ENCODE peak calls at places on chromosome 9, in seven cellular contexts. One of them, this sample, is unnamed.

GRCh38 chr9:93815135-93815534 is 140.0 kb downstream of the BARX1 start:
- DNase-seq in fibroblast of the conjunctiva: no peak
- DNase-seq in prostate gland: no peak
- DNase-seq in activated CD8-positive, alpha-beta memory T cell treated with anti-CD3 and anti-CD28 coated beads for 48 hours: no peak
- DNase-seq in T-helper 2 cell: no peak
- DNase-seq in skeletal muscle cell: no peak
- DNase-seq in GM04503: no peak
- DNase-seq in this sample: no peak

GRCh38 chr9:25472085-25472607 is 206.1 kb downstream of the TUSC1 start:
- DNase-seq in activated CD8-positive, alpha-beta memory T cell treated with anti-CD3 and anti-CD28 coated beads for 48 hours: no peak
- DNase-seq in fibroblast of the conjunctiva: no peak
- DNase-seq in T-helper 2 cell: no peak
- DNase-seq in skeletal muscle cell: no peak
- DNase-seq in GM04503: no peak
- DNase-seq in prostate gland: no peak
- DNase-seq in this sample: no peak

GRCh38 chr9:68978054-68978453 is 35.9 kb downstream of the PRKACG start:
- DNase-seq in T-helper 2 cell: no peak
- DNase-seq in GM04503: no peak
- DNase-seq in fibroblast of the conjunctiva: no peak
- DNase-seq in prostate gland: no peak
- DNase-seq in activated CD8-positive, alpha-beta memory T cell treated with anti-CD3 and anti-CD28 coated beads for 48 hours: no peak
- DNase-seq in skeletal muscle cell: no peak
- DNase-seq in this sample: no peak

GRCh38 chr9:124776952-124777645 is at the start of gene OLFML2A:
- DNase-seq in prostate gland: no peak
- DNase-seq in activated CD8-positive, alpha-beta memory T cell treated with anti-CD3 and anti-CD28 coated beads for 48 hours: no peak
- DNase-seq in GM04503: no peak
- DNase-seq in fibroblast of the conjunctiva: no peak
- DNase-seq in skeletal muscle cell: no peak
- DNase-seq in T-helper 2 cell: no peak
- DNase-seq in this sample: no peak

GRCh38 chr9:1001838-1002237 is 25.4 kb downstream of the DMRT3 start:
- DNase-seq in fibroblast of the conjunctiva: no peak
- DNase-seq in prostate gland: no peak
- DNase-seq in GM04503: no peak
- DNase-seq in skeletal muscle cell: no peak
- DNase-seq in activated CD8-positive, alpha-beta memory T cell treated with anti-CD3 and anti-CD28 coated beads for 48 hours: no peak
- DNase-seq in T-helper 2 cell: no peak
- DNase-seq in this sample: no peak

GRCh38 chr9:136394312-136395305 is 5.4 kb downstream of the SNAPC4 start:
- DNase-seq in activated CD8-positive, alpha-beta memory T cell treated with anti-CD3 and anti-CD28 coated beads for 48 hours: no peak
- DNase-seq in skeletal muscle cell: no peak
- DNase-seq in T-helper 2 cell: no peak
- DNase-seq in fibroblast of the conjunctiva: no peak
- DNase-seq in GM04503: no peak
- DNase-seq in prostate gland: no peak
- DNase-seq in this sample: no peak

GRCh38 chr9:88534456-88535225 is at the start of gene NXNL2:
- DNase-seq in skeletal muscle cell: peak; percentile 42
- DNase-seq in T-helper 2 cell: no peak
- DNase-seq in fibroblast of the conjunctiva: no peak
- DNase-seq in GM04503: peak; percentile 51
- DNase-seq in prostate gland: peak; percentile 84
- DNase-seq in activated CD8-positive, alpha-beta memory T cell treated with anti-CD3 and anti-CD28 coated beads for 48 hours: no peak
- DNase-seq in this sample: peak; percentile 77

GRCh38 chr9:77218612-77219011 is 41.3 kb downstream of the VPS13A start:
- DNase-seq in skeletal muscle cell: peak; percentile 64
- DNase-seq in T-helper 2 cell: no peak
- DNase-seq in prostate gland: no peak
- DNase-seq in GM04503: peak; percentile 36
- DNase-seq in activated CD8-positive, alpha-beta memory T cell treated with anti-CD3 and anti-CD28 coated beads for 48 hours: no peak
- DNase-seq in fibroblast of the conjunctiva: peak; percentile 34
- DNase-seq in this sample: no peak

GRCh38 chr9:89792189-89793123 is 187.6 kb downstream of the GADD45G start:
- DNase-seq in fibroblast of the conjunctiva: no peak
- DNase-seq in T-helper 2 cell: no peak
- DNase-seq in activated CD8-positive, alpha-beta memory T cell treated with anti-CD3 and anti-CD28 coated beads for 48 hours: no peak
- DNase-seq in prostate gland: no peak
- DNase-seq in skeletal muscle cell: no peak
- DNase-seq in GM04503: no peak
- DNase-seq in this sample: no peak

GRCh38 chr9:109101810-109102209 is 17.9 kb downstream of the TMEM245 start:
- DNase-seq in GM04503: no peak
- DNase-seq in activated CD8-positive, alpha-beta memory T cell treated with anti-CD3 and anti-CD28 coated beads for 48 hours: no peak
- DNase-seq in fibroblast of the conjunctiva: no peak
- DNase-seq in T-helper 2 cell: no peak
- DNase-seq in prostate gland: peak; percentile 73
- DNase-seq in skeletal muscle cell: no peak
- DNase-seq in this sample: no peak

GRCh38 chr9:20640331-20641187 is 18.3 kb upstream of the MLLT3 start:
- DNase-seq in skeletal muscle cell: peak; percentile 41
- DNase-seq in fibroblast of the conjunctiva: no peak
- DNase-seq in GM04503: no peak
- DNase-seq in T-helper 2 cell: peak; percentile 17
- DNase-seq in activated CD8-positive, alpha-beta memory T cell treated with anti-CD3 and anti-CD28 coated beads for 48 hours: peak; percentile 38
- DNase-seq in prostate gland: peak; percentile 37
- DNase-seq in this sample: peak; percentile 68

GRCh38 chr9:127463382-127463781 is 12.1 kb downstream of the LRSAM1 start:
- DNase-seq in prostate gland: no peak
- DNase-seq in fibroblast of the conjunctiva: no peak
- DNase-seq in GM04503: no peak
- DNase-seq in activated CD8-positive, alpha-beta memory T cell treated with anti-CD3 and anti-CD28 coated beads for 48 hours: no peak
- DNase-seq in T-helper 2 cell: no peak
- DNase-seq in skeletal muscle cell: no peak
- DNase-seq in this sample: no peak

GRCh38 chr9:108835831-108836230 is 20.0 kb downstream of the ACTL7B start:
- DNase-seq in T-helper 2 cell: no peak
- DNase-seq in GM04503: no peak
- DNase-seq in skeletal muscle cell: no peak
- DNase-seq in prostate gland: no peak
- DNase-seq in activated CD8-positive, alpha-beta memory T cell treated with anti-CD3 and anti-CD28 coated beads for 48 hours: no peak
- DNase-seq in fibroblast of the conjunctiva: no peak
- DNase-seq in this sample: no peak

GRCh38 chr9:104810421-104811339 is 46.8 kb downstream of the NIPSNAP3B start:
- DNase-seq in fibroblast of the conjunctiva: peak; percentile 8
- DNase-seq in skeletal muscle cell: peak; percentile 28
- DNase-seq in prostate gland: peak; percentile 6
- DNase-seq in GM04503: no peak
- DNase-seq in activated CD8-positive, alpha-beta memory T cell treated with anti-CD3 and anti-CD28 coated beads for 48 hours: no peak
- DNase-seq in T-helper 2 cell: no peak
- DNase-seq in this sample: peak; percentile 74

GRCh38 chr9:126952180-126952960 is 37.8 kb downstream of the RALGPS1 start:
- DNase-seq in fibroblast of the conjunctiva: no peak
- DNase-seq in prostate gland: no peak
- DNase-seq in activated CD8-positive, alpha-beta memory T cell treated with anti-CD3 and anti-CD28 coated beads for 48 hours: no peak
- DNase-seq in T-helper 2 cell: no peak
- DNase-seq in GM04503: peak; percentile 6
- DNase-seq in skeletal muscle cell: no peak
- DNase-seq in this sample: no peak

GRCh38 chr9:110220809-110221208 is 12.8 kb upstream of the C9orf152 start:
- DNase-seq in fibroblast of the conjunctiva: no peak
- DNase-seq in activated CD8-positive, alpha-beta memory T cell treated with anti-CD3 and anti-CD28 coated beads for 48 hours: no peak
- DNase-seq in prostate gland: no peak
- DNase-seq in skeletal muscle cell: no peak
- DNase-seq in GM04503: no peak
- DNase-seq in T-helper 2 cell: no peak
- DNase-seq in this sample: no peak

GRCh38 chr9:26893030-26893676 is 551 bp upstream of the CAAP1 start:
- DNase-seq in skeletal muscle cell: no peak
- DNase-seq in activated CD8-positive, alpha-beta memory T cell treated with anti-CD3 and anti-CD28 coated beads for 48 hours: no peak
- DNase-seq in T-helper 2 cell: no peak
- DNase-seq in prostate gland: no peak
- DNase-seq in fibroblast of the conjunctiva: no peak
- DNase-seq in GM04503: no peak
- DNase-seq in this sample: no peak

GRCh38 chr9:131393622-131394463 is at the start of gene PRRC2B:
- DNase-seq in GM04503: no peak
- DNase-seq in T-helper 2 cell: peak; percentile 77
- DNase-seq in fibroblast of the conjunctiva: peak; percentile 40
- DNase-seq in activated CD8-positive, alpha-beta memory T cell treated with anti-CD3 and anti-CD28 coated beads for 48 hours: peak; percentile 72
- DNase-seq in prostate gland: peak; percentile 83
- DNase-seq in skeletal muscle cell: no peak
- DNase-seq in this sample: peak; percentile 89

GRCh38 chr9:15142903-15143534 is 164.0 kb downstream of the TTC39B start:
- DNase-seq in activated CD8-positive, alpha-beta memory T cell treated with anti-CD3 and anti-CD28 coated beads for 48 hours: no peak
- DNase-seq in prostate gland: no peak
- DNase-seq in skeletal muscle cell: no peak
- DNase-seq in fibroblast of the conjunctiva: peak; percentile 53
- DNase-seq in T-helper 2 cell: no peak
- DNase-seq in GM04503: no peak
- DNase-seq in this sample: no peak

GRCh38 chr9:128553695-128554094 is 1.3 kb downstream of the SPTAN1 start:
- DNase-seq in prostate gland: no peak
- DNase-seq in skeletal muscle cell: no peak
- DNase-seq in activated CD8-positive, alpha-beta memory T cell treated with anti-CD3 and anti-CD28 coated beads for 48 hours: no peak
- DNase-seq in GM04503: no peak
- DNase-seq in fibroblast of the conjunctiva: peak; percentile 84
- DNase-seq in T-helper 2 cell: no peak
- DNase-seq in this sample: no peak

GRCh38 chr9:81384911-81385310 is 304.4 kb downstream of the TLE1 start:
- DNase-seq in T-helper 2 cell: no peak
- DNase-seq in fibroblast of the conjunctiva: no peak
- DNase-seq in activated CD8-positive, alpha-beta memory T cell treated with anti-CD3 and anti-CD28 coated beads for 48 hours: no peak
- DNase-seq in GM04503: no peak
- DNase-seq in prostate gland: no peak
- DNase-seq in skeletal muscle cell: no peak
- DNase-seq in this sample: no peak

GRCh38 chr9:88011005-88011766 is 36.9 kb upstream of the CDK20 start:
- DNase-seq in GM04503: peak; percentile 2
- DNase-seq in skeletal muscle cell: no peak
- DNase-seq in fibroblast of the conjunctiva: no peak
- DNase-seq in T-helper 2 cell: no peak
- DNase-seq in activated CD8-positive, alpha-beta memory T cell treated with anti-CD3 and anti-CD28 coated beads for 48 hours: no peak
- DNase-seq in prostate gland: no peak
- DNase-seq in this sample: no peak

GRCh38 chr9:120689860-120690259 is 24.4 kb downstream of the MEGF9 start:
- DNase-seq in fibroblast of the conjunctiva: no peak
- DNase-seq in GM04503: no peak
- DNase-seq in activated CD8-positive, alpha-beta memory T cell treated with anti-CD3 and anti-CD28 coated beads for 48 hours: no peak
- DNase-seq in prostate gland: no peak
- DNase-seq in T-helper 2 cell: no peak
- DNase-seq in skeletal muscle cell: peak; percentile 60
- DNase-seq in this sample: no peak

GRCh38 chr9:4197548-4197947 is 102.3 kb downstream of the GLIS3 start:
- DNase-seq in GM04503: no peak
- DNase-seq in fibroblast of the conjunctiva: no peak
- DNase-seq in activated CD8-positive, alpha-beta memory T cell treated with anti-CD3 and anti-CD28 coated beads for 48 hours: no peak
- DNase-seq in skeletal muscle cell: no peak
- DNase-seq in prostate gland: no peak
- DNase-seq in T-helper 2 cell: no peak
- DNase-seq in this sample: no peak

GRCh38 chr9:121483473-121484031 is 16.1 kb downstream of the GGTA1 start:
- DNase-seq in fibroblast of the conjunctiva: no peak
- DNase-seq in GM04503: no peak
- DNase-seq in T-helper 2 cell: no peak
- DNase-seq in activated CD8-positive, alpha-beta memory T cell treated with anti-CD3 and anti-CD28 coated beads for 48 hours: no peak
- DNase-seq in prostate gland: no peak
- DNase-seq in skeletal muscle cell: no peak
- DNase-seq in this sample: no peak

GRCh38 chr9:9904021-9904420 is 708.8 kb downstream of the PTPRD start:
- DNase-seq in activated CD8-positive, alpha-beta memory T cell treated with anti-CD3 and anti-CD28 coated beads for 48 hours: no peak
- DNase-seq in fibroblast of the conjunctiva: no peak
- DNase-seq in prostate gland: no peak
- DNase-seq in GM04503: no peak
- DNase-seq in skeletal muscle cell: no peak
- DNase-seq in T-helper 2 cell: no peak
- DNase-seq in this sample: no peak

GRCh38 chr9:87713278-87713989 is 12.5 kb upstream of the CTSL start:
- DNase-seq in prostate gland: no peak
- DNase-seq in activated CD8-positive, alpha-beta memory T cell treated with anti-CD3 and anti-CD28 coated beads for 48 hours: no peak
- DNase-seq in fibroblast of the conjunctiva: peak; percentile 93
- DNase-seq in T-helper 2 cell: no peak
- DNase-seq in GM04503: peak; percentile 98
- DNase-seq in skeletal muscle cell: peak; percentile 100
- DNase-seq in this sample: peak; percentile 56

GRCh38 chr9:111743275-111743674 is 51.5 kb downstream of the SHOC1 start:
- DNase-seq in activated CD8-positive, alpha-beta memory T cell treated with anti-CD3 and anti-CD28 coated beads for 48 hours: no peak
- DNase-seq in skeletal muscle cell: peak; percentile 67
- DNase-seq in prostate gland: no peak
- DNase-seq in T-helper 2 cell: no peak
- DNase-seq in fibroblast of the conjunctiva: peak; percentile 89
- DNase-seq in GM04503: peak; percentile 24
- DNase-seq in this sample: no peak

GRCh38 chr9:6645153-6646027 is at the start of gene GLDC:
- DNase-seq in activated CD8-positive, alpha-beta memory T cell treated with anti-CD3 and anti-CD28 coated beads for 48 hours: no peak
- DNase-seq in prostate gland: peak; percentile 7
- DNase-seq in GM04503: no peak
- DNase-seq in skeletal muscle cell: no peak
- DNase-seq in fibroblast of the conjunctiva: no peak
- DNase-seq in T-helper 2 cell: no peak
- DNase-seq in this sample: peak; percentile 61

GRCh38 chr9:131799177-131799823 is 59.4 kb upstream of the RAPGEF1 start:
- DNase-seq in fibroblast of the conjunctiva: no peak
- DNase-seq in prostate gland: peak; percentile 17
- DNase-seq in T-helper 2 cell: peak; percentile 33
- DNase-seq in activated CD8-positive, alpha-beta memory T cell treated with anti-CD3 and anti-CD28 coated beads for 48 hours: no peak
- DNase-seq in GM04503: no peak
- DNase-seq in skeletal muscle cell: no peak
- DNase-seq in this sample: peak; percentile 47

GRCh38 chr9:76191493-76191892 is 202.7 kb downstream of the RFK start:
- DNase-seq in T-helper 2 cell: no peak
- DNase-seq in GM04503: no peak
- DNase-seq in fibroblast of the conjunctiva: no peak
- DNase-seq in activated CD8-positive, alpha-beta memory T cell treated with anti-CD3 and anti-CD28 coated beads for 48 hours: no peak
- DNase-seq in skeletal muscle cell: no peak
- DNase-seq in prostate gland: no peak
- DNase-seq in this sample: no peak

This sample was measured in stomach.